ENCODE peak calls at places on chromosomes 4 and X, in ten cellular contexts. O, H, K, C, B, T, N, L, V and U are unnamed samples.

GRCh38 chr4:38565271-38566199 is 98.5 kb upstream of the KLF3 start:
- DNase-seq in L (no peak), H (no peak), B (no peak), T (no peak), K (no peak), C (peak; percentile 24), N (no peak), V (no peak), O (peak; percentile 57), U (no peak)

GRCh38 chr4:134544303-134544761 is 342.7 kb upstream of the PABPC4L start:
- DNase-seq in L (no peak), N (no peak), K (no peak), H (peak; percentile 40), T (no peak), C (no peak), B (no peak), O (peak; percentile 37), V (no peak), U (no peak)

GRCh38 chr4:95267081-95267480 is 281.7 kb downstream of the UNC5C start:
- DNase-seq in T (no peak), H (peak; percentile 42), K (no peak), O (peak; percentile 68), N (no peak), B (no peak), L (no peak), V (peak; percentile 9), C (peak; percentile 4), U (no peak)

GRCh38 chr4:145951931-145952330 is 13.3 kb upstream of the ZNF827 start:
- DNase-seq in K (no peak), O (peak; percentile 31), H (no peak), V (no peak), L (no peak), T (no peak), B (no peak), C (no peak), N (no peak), U (no peak)

GRCh38 chr4:77015390-77015789 is 60.4 kb downstream of the CCNI start:
- DNase-seq in B (no peak), C (no peak), V (no peak), H (peak; percentile 82), K (peak; percentile 33), N (no peak), O (peak; percentile 87), L (no peak), T (no peak), U (no peak)

GRCh38 chrX:56503941-56504673 is 59.3 kb upstream of the UBQLN2 start:
- DNase-seq in L (no peak), B (no peak), N (no peak), T (no peak), V (no peak), O (peak; percentile 56), H (peak; percentile 23), K (no peak), C (peak; percentile 89), U (no peak)

GRCh38 chrX:36963852-36964251 is 44.3 kb upstream of the FAM47C start:
- DNase-seq in K (no peak), H (no peak), N (no peak), L (no peak), B (no peak), C (no peak), T (no peak), V (no peak), O (no peak), U (no peak)

GRCh38 chr4:72641611-72642010 is 72.6 kb upstream of the ADAMTS3 start:
- DNase-seq in T (no peak), V (no peak), C (no peak), N (no peak), O (peak; percentile 5), K (no peak), B (no peak), L (no peak), H (no peak), U (no peak)

GRCh38 chrX:125203737-125204578 is 115.7 kb upstream of the TEX13C start:
- DNase-seq in N (peak; percentile 49), V (no peak), H (peak; percentile 85), B (no peak), O (peak; percentile 20), L (no peak), K (peak; percentile 92), T (peak; percentile 41), C (no peak), U (no peak)

GRCh38 chrX:40146471-40147398 is 49.0 kb upstream of the BCOR start:
- DNase-seq in N (peak; percentile 65), T (peak; percentile 65), C (no peak), O (peak; percentile 67), L (peak; percentile 35), H (peak; percentile 64), K (peak; percentile 48), V (no peak), B (peak; percentile 40), U (no peak)

GRCh38 chr4:41396214-41396613 is 139.5 kb downstream of the UCHL1 start:
- DNase-seq in C (no peak), K (no peak), L (no peak), V (no peak), O (no peak), H (no peak), B (no peak), N (no peak), T (no peak), U (no peak)

GRCh38 chrX:133939655-133940054 is 45.7 kb downstream of the GPC3 start:
- DNase-seq in H (no peak), T (no peak), O (no peak), K (peak; percentile 1), L (no peak), V (no peak), N (no peak), B (no peak), C (no peak), U (no peak)

GRCh38 chrX:56920338-56920997 is 74.9 kb downstream of the SPIN3 start:
- DNase-seq in K (no peak), O (no peak), T (no peak), B (no peak), N (no peak), C (no peak), H (no peak), L (no peak), V (no peak), U (no peak)

GRCh38 chr4:66014146-66014765 is 344.0 kb upstream of the EPHA5 start:
- DNase-seq in C (no peak), H (peak; percentile 65), T (no peak), V (no peak), B (no peak), N (no peak), K (peak; percentile 9), L (no peak), O (no peak), U (no peak)

GRCh38 chrX:4253092-4253491 is 539.6 kb upstream of the PRKX start:
- DNase-seq in L (peak; percentile 58), N (no peak), H (no peak), V (no peak), C (no peak), K (no peak), B (no peak), T (no peak), O (no peak), U (no peak)

GRCh38 chr4:142817442-142817841 is 28.7 kb downstream of the INPP4B start:
- DNase-seq in L (no peak), K (peak; percentile 67), N (peak; percentile 60), T (no peak), B (peak; percentile 10), V (no peak), C (peak; percentile 59), O (peak; percentile 95), H (peak; percentile 24), U (no peak)

GRCh38 chrX:33211356-33212254 is at the start of gene DMD:
- DNase-seq in N (peak; percentile 53), T (peak; percentile 37), C (no peak), V (no peak), K (no peak), H (peak; percentile 55), B (no peak), O (no peak), L (no peak), U (no peak)
- H3K4me3 ChIP-seq in N (peak within 1 kb of the TSS; percentile 58), T (peak within 1 kb of the TSS; percentile 45), C (no peak within 1 kb of the TSS), V (no peak within 1 kb of the TSS), K (no peak within 1 kb of the TSS), H (no peak within 1 kb of the TSS), B (no peak within 1 kb of the TSS), O (no peak within 1 kb of the TSS), L (no peak within 1 kb of the TSS), U (no peak within 1 kb of the TSS)

GRCh38 chr4:1176398-1177273 is 4.3 kb upstream of the SPON2 start:
- DNase-seq in L (no peak), T (no peak), V (no peak), K (no peak), O (no peak), H (no peak), C (no peak), B (no peak), N (no peak), U (no peak)
- H3K27ac ChIP-seq in L (no peak overlapping the region), T (no peak overlapping the region), V (no peak overlapping the region), K (no peak overlapping the region), O (no peak overlapping the region), H (no peak overlapping the region), C (no peak overlapping the region), B (no peak overlapping the region), N (no peak overlapping the region), U (no peak overlapping the region)

DNA sequence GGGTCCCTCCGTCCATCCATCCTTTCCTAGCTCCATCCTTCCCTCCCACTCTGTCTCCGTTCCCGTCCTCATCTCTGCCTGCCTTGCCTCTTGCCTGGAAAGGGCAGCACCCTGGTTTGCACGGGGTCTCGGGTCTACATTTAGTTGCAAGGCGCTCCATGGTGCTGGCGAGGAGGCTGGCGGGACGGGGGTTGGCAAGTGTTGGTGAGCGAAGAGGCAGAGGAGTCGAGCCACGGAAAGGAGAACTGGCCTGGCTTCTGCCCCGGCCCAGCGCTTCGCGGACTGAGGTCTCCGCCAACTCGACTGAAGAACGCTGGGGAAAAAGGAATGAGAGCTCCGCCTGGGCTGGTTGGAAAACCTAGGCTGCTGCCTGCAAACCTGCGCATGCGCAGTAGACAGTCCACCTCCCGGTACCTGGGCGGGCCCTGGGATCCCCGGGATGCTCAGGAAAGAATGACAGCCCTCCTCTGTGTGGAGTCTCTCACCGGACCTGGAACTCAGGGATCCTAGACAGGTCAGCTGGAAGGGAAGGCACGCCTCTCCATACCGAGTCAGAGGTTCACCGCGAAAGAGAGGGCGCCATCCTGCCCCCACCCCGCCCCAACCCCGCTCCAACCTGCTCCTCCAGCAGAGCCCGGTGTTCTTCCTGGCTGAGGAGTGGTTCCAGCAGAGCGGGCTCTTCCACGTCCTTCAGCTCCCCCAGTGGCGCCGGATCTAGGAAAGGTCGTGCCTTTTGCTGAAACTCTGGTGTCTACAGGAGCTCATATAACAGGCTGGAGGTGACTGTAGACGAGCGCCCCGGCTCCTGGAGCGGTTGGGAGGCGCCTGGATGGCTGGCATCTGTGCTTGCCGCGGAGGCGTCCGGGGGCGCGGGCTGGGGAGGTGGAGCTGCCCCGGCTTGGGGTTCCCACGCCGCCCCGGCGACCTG is 6.0 kb downstream of the FRG2 start:
- DNase-seq in N (peak; percentile 43), L (no peak), B (no peak), O (peak; percentile 59), C (no peak), H (peak; percentile 90), T (peak; percentile 52), V (peak; percentile 74), K (peak; percentile 76), U (no peak)
- H3K4me3 ChIP-seq in N (no peak overlapping the region), L (no peak overlapping the region), B (no peak overlapping the region), O (no peak overlapping the region), C (no peak overlapping the region), H (peak overlapping the region; percentile 1), T (peak overlapping the region; percentile 17), V (peak overlapping the region; percentile 67), K (peak overlapping the region; percentile 33), U (peak overlapping the region; percentile 19)

DNA sequence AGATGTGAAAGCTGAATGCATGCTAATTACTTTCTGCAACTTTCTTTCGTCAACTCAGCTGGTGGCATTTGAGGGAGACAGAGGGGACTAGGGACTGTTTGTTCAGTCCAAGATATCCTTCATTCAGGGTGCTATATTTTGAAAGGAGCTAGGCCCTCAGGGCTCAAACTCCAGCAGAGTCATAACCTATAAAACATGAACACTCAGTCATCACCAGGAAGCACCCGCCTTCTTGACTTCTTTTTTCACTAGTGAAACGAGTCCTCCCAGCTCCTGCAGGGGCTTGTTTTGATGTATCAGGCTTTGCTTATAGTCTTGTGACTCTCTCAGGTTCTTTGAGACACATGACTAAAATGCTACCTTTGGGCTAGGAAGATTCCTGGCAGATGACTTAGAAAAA is 230.6 kb downstream of the PCDH7 start:
- DNase-seq in B (no peak), K (peak; percentile 82), N (no peak), T (no peak), O (no peak), C (peak; percentile 54), V (no peak), H (no peak), L (no peak), U (no peak)
- H3K27ac ChIP-seq in B (no peak overlapping the region), K (no peak overlapping the region), N (no peak overlapping the region), T (no peak overlapping the region), O (no peak overlapping the region), C (peak overlapping the region; percentile 48), V (no peak overlapping the region), H (no peak overlapping the region), L (no peak overlapping the region), U (no peak overlapping the region)